ENCODE peak calls at places on chromosomes 11 and 22, in seven cellular contexts. L is K562, Z is HepG2, E is H1, F is SK-N-SH, U is GM12878, V is GM12891. K is an unnamed sample.

GRCh38 chr22:38718414-38718813 is 12.7 kb downstream of the GTPBP1 start:
- DNase-seq in E (no peak), F (peak), L (no peak), U (no peak), Z (peak), V (no peak), K (no peak)

GRCh38 chr11:60921777-60922335 is 2.4 kb upstream of the TMEM132A start:
- DNase-seq in Z (no peak), V (no peak), L (no peak), F (no peak), U (no peak), E (no peak), K (no peak)

GRCh38 chr22:19565382-19565902 is 41.2 kb upstream of the CLDN5 start:
- DNase-seq in F (no peak), E (no peak), V (no peak), L (no peak), U (no peak), Z (no peak), K (no peak)

GRCh38 chr11:111327908-111328624 is 29.7 kb downstream of the POU2AF3 start:
- DNase-seq in U (no peak), V (no peak), L (no peak), F (no peak), E (no peak), Z (no peak), K (no peak)

GRCh38 chr11:45933131-45933821 is 10.8 kb downstream of the LARGE2 start:
- DNase-seq in Z (no peak), L (no peak), F (no peak), V (no peak), U (no peak), E (no peak), K (no peak)

GRCh38 chr11:44338721-44339529 is 29.0 kb upstream of the ALX4 start:
- DNase-seq in L (no peak), E (no peak), Z (no peak), U (no peak), V (no peak), F (no peak), K (no peak)

GRCh38 chr11:75931124-75931523 is 116.1 kb downstream of the UVRAG start:
- DNase-seq in U (no peak), V (no peak), L (no peak), Z (no peak), F (no peak), E (no peak), K (no peak)

GRCh38 chr11:93921695-93922468 is 71.5 kb upstream of the VSTM5 start:
- DNase-seq in L (peak), U (peak), E (peak), Z (peak), F (peak), V (peak), K (peak)

GRCh38 chr11:408154-409007 is 6.4 kb downstream of the SIGIRR start:
- DNase-seq in U (no peak), E (peak), L (no peak), F (no peak), Z (no peak), V (no peak), K (no peak)

GRCh38 chr22:20113551-20114310 is 2.2 kb upstream of the RANBP1 start:
- DNase-seq in L (no peak), F (no peak), Z (no peak), E (no peak), U (no peak), V (no peak), K (no peak)

GRCh38 chr22:41525450-41526225 is 18.6 kb downstream of the POLR3H start:
- DNase-seq in V (no peak), F (no peak), Z (no peak), U (no peak), E (no peak), L (no peak), K (no peak)

GRCh38 chr11:19162946-19163345 is 38.8 kb downstream of the CSRP3 start:
- DNase-seq in U (no peak), F (no peak), E (no peak), Z (no peak), L (no peak), V (no peak), K (no peak)

GRCh38 chr11:115493488-115493887 is 10.7 kb downstream of the CADM1 start:
- DNase-seq in E (no peak), Z (no peak), V (no peak), L (no peak), U (no peak), F (no peak), K (no peak)

GRCh38 chr22:49300951-49301397 is 526.7 kb downstream of the BRD1 start:
- DNase-seq in E (no peak), Z (no peak), U (no peak), L (no peak), V (no peak), F (no peak), K (no peak)

GRCh38 chr22:41603873-41604332 is 14.3 kb upstream of the PMM1 start:
- DNase-seq in E (no peak), U (peak), Z (no peak), V (peak), F (no peak), L (peak), K (peak)

GRCh38 chr22:49195636-49196035 is 632.0 kb downstream of the BRD1 start:
- DNase-seq in E (no peak), F (no peak), Z (no peak), U (no peak), V (no peak), L (no peak), K (no peak)

GRCh38 chr11:134034496-134035381 is 34.1 kb upstream of the JAM3 start:
- DNase-seq in E (no peak), L (no peak), V (no peak), U (no peak), F (no peak), Z (no peak), K (no peak)

GRCh38 chr11:17296852-17297559 is 20.5 kb downstream of the NUCB2 start:
- DNase-seq in Z (no peak), F (no peak), V (no peak), L (no peak), U (no peak), E (no peak), K (no peak)

GRCh38 chr22:44085743-44086741 is 61.9 kb downstream of the PARVB start:
- DNase-seq in F (peak), L (peak), U (peak), E (no peak), V (peak), Z (peak), K (peak)

GRCh38 chr11:103920449-103920848 is 116.0 kb upstream of the DDI1 start:
- DNase-seq in F (no peak), V (no peak), U (no peak), Z (no peak), L (no peak), E (no peak), K (no peak)

GRCh38 chr22:39574779-39575551 is 4.4 kb downstream of the CACNA1I start:
- DNase-seq in L (peak), E (no peak), U (no peak), Z (peak), F (no peak), V (no peak), K (no peak)

GRCh38 chr11:69362315-69362714 is 68.4 kb downstream of the MYEOV start:
- DNase-seq in V (no peak), L (no peak), U (no peak), F (no peak), Z (no peak), E (peak), K (no peak)
- TF ChIP-seq TAF1 in V (no peak), L (no peak), U (no peak), F (no peak), Z (no peak), E (no peak), K (no peak)

GRCh38 chr11:114308689-114309089 is 12.5 kb downstream of the NNMT start:
- DNase-seq in E (no peak), Z (no peak), F (no peak), U (no peak), V (no peak), L (no peak), K (no peak)
- TF ChIP-seq POLR2AphosphoS5 in E (no peak), Z (no peak), F (no peak), U (no peak), V (no peak), L (no peak), K (no peak)

DNA sequence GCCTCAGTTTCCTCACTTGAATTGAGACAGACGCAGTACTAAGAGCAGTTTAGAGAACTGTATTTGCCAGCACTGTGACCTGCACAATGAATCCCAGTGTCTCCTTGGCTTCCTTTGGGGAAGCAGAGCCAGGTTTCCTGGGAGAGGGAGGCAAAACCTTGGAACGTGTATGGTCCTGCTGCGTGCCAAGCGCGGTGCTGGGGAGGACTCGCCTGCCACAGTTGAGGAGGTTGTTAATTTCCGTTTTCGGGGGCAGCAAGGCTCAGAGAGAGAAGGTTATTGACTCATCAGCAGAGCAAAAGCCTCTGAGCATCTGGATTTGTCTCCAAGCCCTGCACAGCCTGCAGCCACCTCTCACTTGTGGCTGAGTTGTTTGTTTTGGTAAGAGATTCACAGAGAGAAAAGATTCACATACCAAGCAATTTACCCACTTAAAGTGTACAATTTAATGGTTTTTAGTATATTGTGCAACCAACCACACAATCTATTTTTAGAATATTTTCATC is 10.8 kb downstream of the SYT12 start:
- DNase-seq in L (no peak), F (no peak), Z (no peak), E (no peak), V (no peak), U (no peak), K (no peak)
- TF ChIP-seq TAF1 in L (no peak), F (no peak), Z (no peak), E (no peak), V (no peak), U (no peak), K (no peak)

DNA sequence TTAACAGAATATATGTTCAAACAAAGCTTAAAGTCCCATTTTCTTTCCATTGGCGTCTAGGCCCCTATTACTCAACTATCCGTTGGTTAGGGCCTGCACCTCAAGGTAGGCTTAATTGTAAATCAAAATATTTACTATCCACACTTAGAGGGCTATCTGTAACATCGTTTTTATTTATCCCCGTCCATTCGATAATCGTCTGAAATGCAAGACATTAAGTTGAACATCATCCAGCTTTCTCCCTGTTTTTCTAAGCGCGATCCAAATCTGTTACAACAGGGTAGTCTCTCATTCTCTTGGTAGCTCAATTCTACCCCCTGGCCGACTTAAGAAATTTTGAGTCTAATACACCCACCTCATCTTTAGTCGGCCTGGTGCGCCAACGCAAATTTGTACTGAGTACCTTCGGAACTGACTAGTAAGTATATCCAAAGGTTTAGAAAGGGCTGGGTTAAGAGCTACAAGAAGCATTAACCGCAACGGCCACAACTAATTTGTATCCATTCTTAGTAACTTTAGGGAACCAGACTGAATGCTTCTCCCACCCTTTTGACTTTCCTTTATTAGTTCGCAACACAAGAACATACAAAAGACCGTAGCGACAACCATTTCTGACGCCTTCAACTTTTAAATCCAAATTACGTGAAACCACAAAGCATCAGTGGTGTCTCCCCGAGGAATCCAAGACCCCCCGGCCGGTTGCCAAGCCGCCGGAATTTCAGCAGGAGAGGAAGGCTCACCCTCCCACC is 1.1 kb upstream of the ZNF143 start:
- DNase-seq in Z (peak), F (peak), U (no peak), E (no peak), L (peak), V (no peak), K (no peak)
- TF ChIP-seq POLR2AphosphoS5 in Z (peak), F (no peak), U (peak), E (no peak), L (no peak), V (no peak), K (no peak)

GRCh38 chr11:2466869-2467694 is 22.3 kb downstream of the KCNQ1 start:
- DNase-seq in Z (no peak), F (no peak), E (no peak), L (no peak), V (peak), U (no peak), K (no peak)

GRCh38 chr11:2467695-2468055 is 22.9 kb downstream of the KCNQ1 start:
- DNase-seq in L (no peak), F (no peak), U (no peak), V (no peak), E (no peak), Z (no peak), K (no peak)

GRCh38 chr11:2464451-2465165 is 19.8 kb downstream of the KCNQ1 start:
- DNase-seq in U (no peak), V (no peak), F (no peak), L (no peak), Z (no peak), E (no peak), K (no peak)

GRCh38 chr11:2465201-2466068 is 20.6 kb downstream of the KCNQ1 start:
- DNase-seq in L (no peak), U (no peak), E (no peak), Z (no peak), F (no peak), V (no peak), K (no peak)

DNA sequence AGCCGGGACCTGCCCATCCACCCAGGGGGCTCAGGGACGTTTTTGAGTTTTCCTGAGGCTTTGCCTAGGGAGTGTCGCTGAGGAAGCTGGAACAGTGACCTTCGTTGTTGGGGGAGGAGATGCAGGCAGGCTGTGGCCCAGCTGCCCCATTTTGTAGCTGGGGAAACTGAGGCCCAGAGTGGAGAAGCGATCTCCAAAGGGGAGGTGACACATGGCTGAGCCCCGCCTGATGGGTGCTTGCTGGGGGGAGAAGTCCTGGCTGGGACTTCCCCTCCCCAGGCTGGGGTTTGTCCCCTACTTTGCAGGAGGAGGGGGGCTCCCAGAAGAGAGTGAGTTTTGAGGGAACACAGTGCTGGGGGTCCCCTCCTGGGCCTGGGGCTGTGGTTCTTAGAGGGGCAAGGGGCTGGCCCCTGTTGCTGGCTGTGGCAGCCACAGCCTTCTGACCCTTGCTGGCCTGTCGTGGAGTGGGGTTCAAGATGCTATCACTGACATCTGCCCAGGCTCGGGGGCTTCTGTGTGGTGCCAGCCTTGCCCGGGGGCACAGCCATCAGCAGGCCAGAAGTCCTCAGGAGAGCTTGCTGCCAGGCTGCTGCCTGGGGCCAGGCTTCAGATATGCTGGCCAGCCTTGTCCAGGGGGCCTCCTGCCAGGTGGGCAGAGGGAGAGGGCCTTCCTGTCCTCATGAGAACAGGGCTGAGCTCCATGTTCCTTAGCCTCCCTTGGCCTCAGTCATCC is 21.4 kb downstream of the KCNQ1 start:
- DNase-seq in V (no peak), F (no peak), L (no peak), U (no peak), E (no peak), Z (no peak), K (no peak)
- TF ChIP-seq TAF1 in V (no peak), F (no peak), L (no peak), U (no peak), E (no peak), Z (no peak), K (no peak)

DNA sequence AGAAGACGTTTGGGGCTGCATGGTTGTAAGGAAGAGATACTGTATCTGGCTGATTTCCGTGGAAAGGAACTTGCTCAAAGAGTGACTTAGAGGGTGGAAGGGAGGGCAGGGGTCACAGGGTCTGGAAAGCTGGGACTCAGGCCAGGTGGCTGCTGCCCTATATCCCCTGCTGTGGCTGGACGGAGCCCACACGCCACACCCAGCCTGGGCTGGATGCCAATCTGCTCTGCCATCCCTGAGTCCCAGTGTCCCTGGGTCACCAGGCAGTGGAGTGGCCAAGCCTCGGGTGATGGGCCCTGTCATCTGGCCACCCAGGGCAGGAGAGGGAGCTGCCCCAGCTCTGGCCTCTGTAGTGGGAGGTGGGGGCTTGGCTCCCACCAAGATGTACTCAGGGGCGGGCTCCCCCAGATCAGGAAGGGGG is 26.5 kb upstream of the KRTAP5-7 start:
- DNase-seq in U (no peak), E (no peak), L (no peak), Z (no peak), F (peak), V (no peak), K (no peak)
- TF ChIP-seq POLR2AphosphoS5 in U (no peak), E (no peak), L (no peak), Z (no peak), F (no peak), V (no peak), K (no peak)

DNA sequence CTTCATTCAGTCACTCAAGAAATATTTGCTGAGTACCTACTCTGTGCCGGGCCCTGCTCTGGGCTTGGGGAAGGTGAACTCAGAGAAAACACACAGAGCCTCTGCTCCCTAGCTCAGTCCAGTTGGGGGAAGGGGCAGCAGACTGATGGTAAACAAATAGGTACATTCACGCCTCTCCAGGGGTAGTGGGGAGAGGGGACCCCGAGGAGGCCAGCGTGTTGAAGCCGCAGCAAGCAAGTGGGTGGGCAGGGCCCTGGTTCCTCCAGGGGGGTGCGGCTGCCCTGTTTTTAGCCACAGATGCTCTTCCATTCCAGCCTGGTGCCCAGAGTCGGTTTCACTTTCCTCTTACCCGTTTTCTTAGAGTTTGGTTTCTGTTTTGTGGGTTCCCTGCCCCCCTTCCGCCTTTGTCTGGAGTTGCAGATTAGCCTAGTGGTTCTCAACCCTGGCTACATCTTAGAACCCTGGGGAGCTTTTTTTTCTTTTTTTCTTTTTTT is 8.7 kb downstream of the DRAP1 start:
- DNase-seq in U (peak), E (no peak), Z (no peak), L (peak), V (peak), F (no peak), K (peak)
- TF ChIP-seq TAF1 in U (peak), E (peak), Z (no peak), L (no peak), V (peak), F (no peak), K (no peak)

GRCh38 chr22:45949258-45949870 is 27.6 kb downstream of the WNT7B start:
- DNase-seq in E (no peak), L (no peak), V (no peak), F (no peak), Z (no peak), U (no peak), K (no peak)
- TF ChIP-seq POLR2AphosphoS5 in E (no peak), L (no peak), V (no peak), F (no peak), Z (no peak), U (no peak), K (no peak)

GRCh38 chr11:33867566-33867965 is 24.3 kb downstream of the LMO2 start:
- DNase-seq in E (no peak), F (no peak), U (no peak), V (no peak), L (no peak), Z (no peak), K (no peak)

GRCh38 chr11:33874910-33875490 is 16.9 kb downstream of the LMO2 start:
- DNase-seq in F (no peak), Z (no peak), E (no peak), V (no peak), U (no peak), L (no peak), K (no peak)

GRCh38 chr11:33867996-33868645 is 23.8 kb downstream of the LMO2 start:
- DNase-seq in E (no peak), L (no peak), V (no peak), Z (no peak), U (no peak), F (no peak), K (no peak)

GRCh38 chr11:33868646-33869461 is 23.0 kb downstream of the LMO2 start:
- DNase-seq in U (no peak), F (no peak), Z (no peak), L (peak), V (peak), E (peak), K (peak)

DNA sequence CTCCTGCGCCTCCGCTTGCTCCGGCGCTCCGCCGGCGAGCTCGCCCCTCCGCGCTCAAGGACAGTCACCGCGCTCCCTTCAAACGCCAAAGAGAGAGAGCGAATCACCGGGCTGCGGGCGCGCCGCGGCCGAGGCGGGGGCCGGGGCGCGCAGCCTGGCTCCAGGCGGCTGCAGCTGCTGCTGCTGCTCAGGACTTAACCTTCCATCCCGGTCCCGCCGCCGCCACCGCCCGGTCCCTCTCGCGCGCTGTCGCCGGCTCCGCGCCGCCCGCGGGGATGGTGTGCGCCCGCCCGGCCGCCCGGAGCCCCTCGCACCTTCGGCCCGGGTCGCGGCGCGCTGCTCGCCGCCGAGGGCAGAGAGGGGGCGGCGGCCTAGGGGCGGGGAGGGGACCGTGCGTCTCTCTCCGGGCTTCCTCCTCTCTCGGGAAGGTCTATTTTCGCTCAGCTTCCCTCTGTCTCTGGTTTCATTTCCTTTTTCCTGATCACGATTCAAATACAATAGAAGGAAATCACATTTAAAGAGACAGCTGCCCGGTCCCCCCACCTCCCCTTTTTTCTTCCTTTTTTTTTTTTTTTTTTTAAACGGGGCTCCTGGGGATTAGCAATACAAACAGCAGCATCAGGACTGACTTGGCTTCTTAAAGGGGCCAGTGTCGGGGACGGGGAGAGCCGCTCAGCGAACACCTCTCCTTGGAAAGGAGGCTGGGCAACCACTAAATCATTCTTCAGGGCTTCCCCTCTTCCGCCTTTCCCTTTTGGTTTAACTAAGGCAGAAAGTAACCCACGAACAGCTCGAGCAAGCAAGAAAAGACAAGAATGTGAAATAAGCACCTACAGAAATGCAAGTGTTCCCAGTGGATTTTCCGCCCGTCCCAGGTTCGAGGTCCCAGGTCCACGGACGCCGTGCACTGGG is 22.1 kb downstream of the LMO2 start:
- DNase-seq in V (peak), F (peak), E (peak), Z (no peak), L (peak), U (no peak), K (peak)
- TF ChIP-seq TAF1 in V (no peak), F (no peak), E (no peak), Z (no peak), L (peak), U (no peak), K (no peak)